ENCODE peak calls at places on chromosomes 3 and 15, in ten cellular contexts. One of them, this sample, is unnamed. For H3K9me3, the result is how much of the 10 kb centered on the place peaks cover.

GRCh38 chr3:128970741-128971048 is 23.2 kb downstream of the CFAP92 start:
- DNase-seq in left lung: no peak
- DNase-seq in CD8-positive, alpha-beta memory T cell: no peak
- DNase-seq in IMR-90: no peak
- DNase-seq in thoracic aorta: no peak
- DNase-seq in hepatocyte: no peak
- DNase-seq in esophagus squamous epithelium: no peak
- DNase-seq in small intestine: no peak
- DNase-seq in NT2/D1: no peak
- DNase-seq in heart left ventricle: no peak
- DNase-seq in this sample: no peak

GRCh38 chr3:27561591-27561990 is 77.4 kb upstream of the SLC4A7 start:
- DNase-seq in left lung: no peak
- DNase-seq in CD8-positive, alpha-beta memory T cell: no peak
- DNase-seq in IMR-90: no peak
- DNase-seq in thoracic aorta: no peak
- DNase-seq in hepatocyte: no peak
- DNase-seq in esophagus squamous epithelium: no peak
- DNase-seq in small intestine: no peak
- DNase-seq in NT2/D1: no peak
- DNase-seq in heart left ventricle: no peak
- DNase-seq in this sample: no peak

GRCh38 chr3:39329493-39329892 is at the start of gene CCR8:
- DNase-seq in left lung: no peak
- DNase-seq in CD8-positive, alpha-beta memory T cell: no peak
- DNase-seq in IMR-90: no peak
- DNase-seq in thoracic aorta: no peak
- DNase-seq in hepatocyte: no peak
- DNase-seq in esophagus squamous epithelium: no peak
- DNase-seq in small intestine: no peak
- DNase-seq in NT2/D1: no peak
- DNase-seq in heart left ventricle: no peak
- DNase-seq in this sample: no peak

GRCh38 chr3:105885261-105885660 is 16.4 kb upstream of the CBLB start:
- DNase-seq in left lung: no peak
- DNase-seq in CD8-positive, alpha-beta memory T cell: no peak
- DNase-seq in IMR-90: no peak
- DNase-seq in thoracic aorta: no peak
- DNase-seq in hepatocyte: no peak
- DNase-seq in esophagus squamous epithelium: no peak
- DNase-seq in small intestine: no peak
- DNase-seq in NT2/D1: no peak
- DNase-seq in heart left ventricle: no peak
- DNase-seq in this sample: no peak

GRCh38 chr15:60620707-60621106 is 141.8 kb upstream of the ICE2 start:
- DNase-seq in left lung: no peak
- DNase-seq in CD8-positive, alpha-beta memory T cell: no peak
- DNase-seq in IMR-90: peak
- DNase-seq in thoracic aorta: peak
- DNase-seq in hepatocyte: peak
- DNase-seq in esophagus squamous epithelium: no peak
- DNase-seq in small intestine: no peak
- DNase-seq in NT2/D1: no peak
- DNase-seq in heart left ventricle: no peak
- DNase-seq in this sample: no peak

GRCh38 chr15:90286678-90287077 is 21.2 kb downstream of the NGRN start:
- DNase-seq in left lung: no peak
- DNase-seq in CD8-positive, alpha-beta memory T cell: peak
- DNase-seq in IMR-90: peak
- DNase-seq in thoracic aorta: no peak
- DNase-seq in hepatocyte: peak
- DNase-seq in esophagus squamous epithelium: no peak
- DNase-seq in small intestine: no peak
- DNase-seq in NT2/D1: no peak
- DNase-seq in heart left ventricle: no peak
- DNase-seq in this sample: no peak

GRCh38 chr3:149495581-149496125 is 21.2 kb downstream of the TM4SF4 start:
- DNase-seq in left lung: no peak
- DNase-seq in CD8-positive, alpha-beta memory T cell: no peak
- DNase-seq in IMR-90: no peak
- DNase-seq in thoracic aorta: no peak
- DNase-seq in hepatocyte: no peak
- DNase-seq in esophagus squamous epithelium: no peak
- DNase-seq in small intestine: no peak
- DNase-seq in NT2/D1: no peak
- DNase-seq in heart left ventricle: no peak
- DNase-seq in this sample: no peak

GRCh38 chr3:130658666-130659065 is 88.0 kb downstream of the PIK3R4 start:
- DNase-seq in left lung: no peak
- DNase-seq in CD8-positive, alpha-beta memory T cell: no peak
- DNase-seq in IMR-90: peak
- DNase-seq in thoracic aorta: no peak
- DNase-seq in hepatocyte: peak
- DNase-seq in esophagus squamous epithelium: no peak
- DNase-seq in small intestine: no peak
- DNase-seq in NT2/D1: no peak
- DNase-seq in heart left ventricle: no peak
- DNase-seq in this sample: no peak

GRCh38 chr3:187150599-187150998 is 11.3 kb upstream of the RPL39L start:
- DNase-seq in left lung: no peak
- DNase-seq in CD8-positive, alpha-beta memory T cell: peak
- DNase-seq in IMR-90: no peak
- DNase-seq in thoracic aorta: no peak
- DNase-seq in hepatocyte: no peak
- DNase-seq in esophagus squamous epithelium: no peak
- DNase-seq in small intestine: no peak
- DNase-seq in NT2/D1: no peak
- DNase-seq in heart left ventricle: no peak
- DNase-seq in this sample: peak

GRCh38 chr15:34620122-34620521 is 36.7 kb upstream of the GOLGA8B start:
- DNase-seq in left lung: no peak
- DNase-seq in CD8-positive, alpha-beta memory T cell: no peak
- DNase-seq in IMR-90: no peak
- DNase-seq in thoracic aorta: no peak
- DNase-seq in hepatocyte: no peak
- DNase-seq in esophagus squamous epithelium: no peak
- DNase-seq in small intestine: no peak
- DNase-seq in NT2/D1: no peak
- DNase-seq in heart left ventricle: no peak
- DNase-seq in this sample: no peak

GRCh38 chr3:197960694-197961581 is 921 bp downstream of the LMLN start:
- DNase-seq in left lung: no peak
- DNase-seq in CD8-positive, alpha-beta memory T cell: no peak
- DNase-seq in IMR-90: no peak
- DNase-seq in thoracic aorta: peak
- DNase-seq in hepatocyte: no peak
- DNase-seq in esophagus squamous epithelium: no peak
- DNase-seq in small intestine: no peak
- DNase-seq in NT2/D1: no peak
- DNase-seq in heart left ventricle: peak
- DNase-seq in this sample: no peak

GRCh38 chr3:5078151-5078550 is 43.9 kb upstream of the ARL8B start:
- DNase-seq in left lung: no peak
- DNase-seq in CD8-positive, alpha-beta memory T cell: no peak
- DNase-seq in IMR-90: peak
- DNase-seq in thoracic aorta: no peak
- DNase-seq in hepatocyte: peak
- DNase-seq in esophagus squamous epithelium: no peak
- DNase-seq in small intestine: no peak
- DNase-seq in NT2/D1: no peak
- DNase-seq in heart left ventricle: no peak
- DNase-seq in this sample: no peak

GRCh38 chr3:24145981-24146822 is 201.1 kb downstream of the NR1D2 start:
- DNase-seq in left lung: no peak
- DNase-seq in CD8-positive, alpha-beta memory T cell: no peak
- DNase-seq in IMR-90: peak
- DNase-seq in thoracic aorta: no peak
- DNase-seq in hepatocyte: peak
- DNase-seq in esophagus squamous epithelium: no peak
- DNase-seq in small intestine: no peak
- DNase-seq in NT2/D1: no peak
- DNase-seq in heart left ventricle: no peak
- DNase-seq in this sample: no peak

GRCh38 chr3:48018841-48019240 is 2.6 kb upstream of the MAP4 start:
- DNase-seq in left lung: no peak
- DNase-seq in CD8-positive, alpha-beta memory T cell: no peak
- DNase-seq in IMR-90: peak
- DNase-seq in thoracic aorta: peak
- DNase-seq in hepatocyte: peak
- DNase-seq in esophagus squamous epithelium: no peak
- DNase-seq in small intestine: peak
- DNase-seq in NT2/D1: no peak
- DNase-seq in heart left ventricle: peak
- DNase-seq in this sample: no peak

GRCh38 chr15:75327005-75327404 is 8.9 kb upstream of the COMMD4 start:
- DNase-seq in left lung: no peak
- DNase-seq in CD8-positive, alpha-beta memory T cell: no peak
- DNase-seq in IMR-90: no peak
- DNase-seq in thoracic aorta: no peak
- DNase-seq in hepatocyte: no peak
- DNase-seq in esophagus squamous epithelium: no peak
- DNase-seq in small intestine: no peak
- DNase-seq in NT2/D1: no peak
- DNase-seq in heart left ventricle: no peak
- DNase-seq in this sample: no peak

GRCh38 chr15:64090527-64090926 is 3.1 kb downstream of the CIAO2A start:
- DNase-seq in left lung: no peak
- DNase-seq in CD8-positive, alpha-beta memory T cell: no peak
- DNase-seq in IMR-90: no peak
- DNase-seq in thoracic aorta: no peak
- DNase-seq in hepatocyte: no peak
- DNase-seq in esophagus squamous epithelium: no peak
- DNase-seq in small intestine: no peak
- DNase-seq in NT2/D1: no peak
- DNase-seq in heart left ventricle: no peak
- DNase-seq in this sample: no peak
- H3K4me3 ChIP-seq in left lung: no peak
- H3K4me3 ChIP-seq in CD8-positive, alpha-beta memory T cell: no peak
- H3K4me3 ChIP-seq in IMR-90: no peak
- H3K4me3 ChIP-seq in thoracic aorta: no peak
- H3K4me3 ChIP-seq in hepatocyte: no peak
- H3K4me3 ChIP-seq in esophagus squamous epithelium: no peak
- H3K4me3 ChIP-seq in small intestine: no peak
- H3K4me3 ChIP-seq in NT2/D1: no peak
- H3K4me3 ChIP-seq in heart left ventricle: no peak
- H3K4me3 ChIP-seq in this sample: no peak

GRCh38 chr3:76199382-76199781 is 414.0 kb upstream of the ZNF717 start:
- DNase-seq in left lung: no peak
- DNase-seq in CD8-positive, alpha-beta memory T cell: no peak
- DNase-seq in IMR-90: no peak
- DNase-seq in thoracic aorta: no peak
- DNase-seq in hepatocyte: no peak
- DNase-seq in esophagus squamous epithelium: no peak
- DNase-seq in small intestine: no peak
- DNase-seq in NT2/D1: no peak
- DNase-seq in heart left ventricle: no peak
- DNase-seq in this sample: no peak

GRCh38 chr3:76206351-76206750 is 421.0 kb upstream of the ZNF717 start:
- DNase-seq in left lung: no peak
- DNase-seq in CD8-positive, alpha-beta memory T cell: no peak
- DNase-seq in IMR-90: no peak
- DNase-seq in thoracic aorta: no peak
- DNase-seq in hepatocyte: peak
- DNase-seq in esophagus squamous epithelium: no peak
- DNase-seq in small intestine: peak
- DNase-seq in NT2/D1: no peak
- DNase-seq in heart left ventricle: no peak
- DNase-seq in this sample: no peak

GRCh38 chr3:76198086-76198485 is 412.7 kb upstream of the ZNF717 start:
- DNase-seq in left lung: no peak
- DNase-seq in CD8-positive, alpha-beta memory T cell: no peak
- DNase-seq in IMR-90: no peak
- DNase-seq in thoracic aorta: no peak
- DNase-seq in hepatocyte: no peak
- DNase-seq in esophagus squamous epithelium: no peak
- DNase-seq in small intestine: no peak
- DNase-seq in NT2/D1: peak
- DNase-seq in heart left ventricle: no peak
- DNase-seq in this sample: no peak

GRCh38 chr3:76203578-76203977 is 418.2 kb upstream of the ZNF717 start:
- DNase-seq in left lung: no peak
- DNase-seq in CD8-positive, alpha-beta memory T cell: no peak
- DNase-seq in IMR-90: no peak
- DNase-seq in thoracic aorta: no peak
- DNase-seq in hepatocyte: no peak
- DNase-seq in esophagus squamous epithelium: no peak
- DNase-seq in small intestine: no peak
- DNase-seq in NT2/D1: no peak
- DNase-seq in heart left ventricle: no peak
- DNase-seq in this sample: no peak
- H3K9me3 ChIP-seq in left lung: under half
- H3K9me3 ChIP-seq in CD8-positive, alpha-beta memory T cell: under half
- H3K9me3 ChIP-seq in IMR-90: under half
- H3K9me3 ChIP-seq in thoracic aorta: under half
- H3K9me3 ChIP-seq in hepatocyte: under half
- H3K9me3 ChIP-seq in esophagus squamous epithelium: under half
- H3K9me3 ChIP-seq in small intestine: under half
- H3K9me3 ChIP-seq in NT2/D1: under half
- H3K9me3 ChIP-seq in heart left ventricle: under half
- H3K9me3 ChIP-seq in this sample: under half

DNA sequence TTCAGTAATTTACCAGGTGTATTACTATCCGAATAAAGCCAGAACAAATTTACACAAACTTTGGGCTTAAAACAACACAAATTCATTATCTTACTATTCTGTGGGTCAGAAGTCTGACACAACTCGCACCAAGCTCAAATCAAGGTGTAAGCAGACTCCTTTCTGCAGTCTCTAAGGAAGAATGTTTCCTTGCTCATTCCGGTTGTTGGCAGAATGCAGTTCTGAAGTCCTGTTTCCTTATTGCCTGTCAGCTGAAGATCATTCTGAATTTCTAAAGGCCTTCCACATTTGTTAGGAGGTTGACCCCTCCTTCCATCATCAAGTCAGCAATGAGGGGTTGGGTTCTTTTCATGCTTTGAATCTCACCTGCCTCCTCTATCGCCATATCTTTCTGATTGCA is 183.2 kb downstream of the FHIT start:
- DNase-seq in left lung: no peak
- DNase-seq in CD8-positive, alpha-beta memory T cell: no peak
- DNase-seq in IMR-90: no peak
- DNase-seq in thoracic aorta: no peak
- DNase-seq in hepatocyte: no peak
- DNase-seq in esophagus squamous epithelium: no peak
- DNase-seq in small intestine: no peak
- DNase-seq in NT2/D1: no peak
- DNase-seq in heart left ventricle: no peak
- DNase-seq in this sample: no peak
- H3K4me3 ChIP-seq in left lung: no peak
- H3K4me3 ChIP-seq in CD8-positive, alpha-beta memory T cell: no peak
- H3K4me3 ChIP-seq in IMR-90: no peak
- H3K4me3 ChIP-seq in thoracic aorta: no peak
- H3K4me3 ChIP-seq in hepatocyte: no peak
- H3K4me3 ChIP-seq in esophagus squamous epithelium: no peak
- H3K4me3 ChIP-seq in small intestine: no peak
- H3K4me3 ChIP-seq in NT2/D1: no peak
- H3K4me3 ChIP-seq in heart left ventricle: no peak
- H3K4me3 ChIP-seq in this sample: no peak

DNA sequence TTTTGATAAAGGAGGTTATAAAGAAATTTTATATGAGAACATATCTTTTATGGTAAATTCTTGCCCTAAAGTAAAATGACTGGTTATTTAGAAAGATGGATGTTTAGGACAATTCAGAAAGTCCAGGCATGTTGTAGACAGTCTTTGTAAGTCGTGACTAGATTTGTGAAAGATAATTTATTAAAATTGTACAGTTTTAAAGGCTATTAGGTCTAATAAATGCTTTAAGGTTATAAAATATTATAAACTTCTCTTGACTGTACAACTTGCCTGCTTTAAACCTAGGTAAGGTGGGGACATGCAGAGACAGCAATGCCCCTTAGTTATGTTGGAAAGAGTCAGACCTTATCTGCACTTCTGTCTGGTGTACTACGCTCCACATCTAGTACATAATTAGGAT is 933.5 kb downstream of the SI start:
- DNase-seq in left lung: no peak
- DNase-seq in CD8-positive, alpha-beta memory T cell: no peak
- DNase-seq in IMR-90: no peak
- DNase-seq in thoracic aorta: no peak
- DNase-seq in hepatocyte: no peak
- DNase-seq in esophagus squamous epithelium: no peak
- DNase-seq in small intestine: no peak
- DNase-seq in NT2/D1: no peak
- DNase-seq in heart left ventricle: no peak
- DNase-seq in this sample: no peak
- H3K9me3 ChIP-seq in left lung: half or more
- H3K9me3 ChIP-seq in CD8-positive, alpha-beta memory T cell: under half
- H3K9me3 ChIP-seq in IMR-90: under half
- H3K9me3 ChIP-seq in thoracic aorta: under half
- H3K9me3 ChIP-seq in hepatocyte: under half
- H3K9me3 ChIP-seq in esophagus squamous epithelium: under half
- H3K9me3 ChIP-seq in small intestine: under half
- H3K9me3 ChIP-seq in NT2/D1: half or more
- H3K9me3 ChIP-seq in heart left ventricle: under half
- H3K9me3 ChIP-seq in this sample: under half

This sample was measured in colonic mucosa.